ENCODE peak calls at places on chromosome 5, in five cellular contexts. C is sigmoid colon, Y is esophagus squamous epithelium, S is iPS DF 6.9, Q is AG04450. M is an unnamed sample.

GRCh38 chr5:38541174-38541724 is 15.2 kb downstream of the LIFR start:
- DNase-seq in C (no peak), Y (no peak), S (no peak), Q (no peak), M (no peak)

GRCh38 chr5:54658014-54658413 is 140.5 kb downstream of the SNX18 start:
- DNase-seq in C (no peak), Y (no peak), S (no peak), Q (peak; percentile 59), M (peak; percentile 74)

GRCh38 chr5:149608936-149609502 is 27.7 kb downstream of the ARHGEF37 start:
- DNase-seq in C (no peak), Y (no peak), S (no peak), Q (no peak), M (no peak)

GRCh38 chr5:136246632-136247031 is 53.7 kb upstream of the SMIM32 start:
- DNase-seq in C (no peak), Y (no peak), S (no peak), Q (no peak), M (no peak)

GRCh38 chr5:168159425-168159824 is 132.0 kb upstream of the WWC1 start:
- DNase-seq in C (no peak), Y (no peak), S (peak; percentile 47), Q (no peak), M (no peak)

GRCh38 chr5:139388198-139388821 is 1.4 kb downstream of the MZB1 start:
- DNase-seq in C (no peak), Y (no peak), S (no peak), Q (no peak), M (no peak)

GRCh38 chr5:5344051-5344571 is 78.4 kb upstream of the ICE1 start:
- DNase-seq in C (no peak), Y (no peak), S (no peak), Q (no peak), M (no peak)

GRCh38 chr5:141811287-141812155 is 66.7 kb downstream of the PCDH1 start:
- DNase-seq in C (no peak), Y (no peak), S (peak; percentile 78), Q (no peak), M (no peak)

GRCh38 chr5:117486879-117487391 is 912.3 kb upstream of the SEMA6A start:
- DNase-seq in C (no peak), Y (no peak), S (no peak), Q (no peak), M (no peak)

GRCh38 chr5:10933141-10933540 is 172.1 kb upstream of the DAP start:
- DNase-seq in C (no peak), Y (no peak), S (no peak), Q (no peak), M (no peak)

GRCh38 chr5:59099270-59099994 is 516.6 kb downstream of the RAB3C start:
- DNase-seq in C (no peak), Y (no peak), S (no peak), Q (peak; percentile 50), M (peak; percentile 87)

GRCh38 chr5:41695920-41696582 is 174.2 kb downstream of the OXCT1 start:
- DNase-seq in C (no peak), Y (no peak), S (no peak), Q (no peak), M (no peak)

GRCh38 chr5:16642896-16643295 is 26.1 kb upstream of the RETREG1 start:
- DNase-seq in C (no peak), Y (no peak), S (no peak), Q (no peak), M (no peak)

GRCh38 chr5:92391-93220 is 638 bp downstream of the PLEKHG4B start:
- DNase-seq in C (no peak), Y (no peak), S (no peak), Q (no peak), M (no peak)

GRCh38 chr5:73917433-73917832 is 291.4 kb downstream of the ARHGEF28 start:
- DNase-seq in C (no peak), Y (no peak), S (no peak), Q (no peak), M (no peak)

GRCh38 chr5:152542741-152543140 is 137.7 kb upstream of the NMUR2 start:
- DNase-seq in C (no peak), Y (no peak), S (no peak), Q (no peak), M (no peak)

GRCh38 chr5:90173299-90174030 is 236.1 kb downstream of the CETN3 start:
- DNase-seq in C (no peak), Y (no peak), S (no peak), Q (no peak), M (no peak)

GRCh38 chr5:73950441-73950873 is 324.5 kb downstream of the ARHGEF28 start:
- DNase-seq in C (no peak), Y (no peak), S (no peak), Q (no peak), M (no peak)

GRCh38 chr5:176400382-176401156 is 12.0 kb downstream of the HIGD2A start:
- DNase-seq in C (peak; percentile 59), Y (no peak), S (no peak), Q (no peak), M (no peak)

GRCh38 chr5:114387433-114387832 is 25.6 kb downstream of the KCNN2 start:
- DNase-seq in C (no peak), Y (no peak), S (no peak), Q (no peak), M (no peak)

GRCh38 chr5:173920024-173920753 is 32.0 kb downstream of the CPEB4 start:
- DNase-seq in C (no peak), Y (no peak), S (no peak), Q (no peak), M (no peak)

GRCh38 chr5:73188764-73189521 is 15.9 kb downstream of the TMEM174 start:
- DNase-seq in C (no peak), Y (no peak), S (no peak), Q (peak; percentile 26), M (no peak)

GRCh38 chr5:14164764-14165163 is 21.6 kb downstream of the TRIO start:
- DNase-seq in C (no peak), Y (no peak), S (no peak), Q (no peak), M (no peak)

GRCh38 chr5:175478384-175479124 is at the start of gene SFXN1:
- DNase-seq in C (peak; percentile 81), Y (no peak), S (peak; percentile 45), Q (no peak), M (no peak)

GRCh38 chr5:110354896-110355295 is 371.6 kb downstream of the TMEM232 start:
- DNase-seq in C (no peak), Y (no peak), S (no peak), Q (no peak), M (no peak)

GRCh38 chr5:56449071-56449470 is 215.9 kb upstream of the ANKRD55 start:
- DNase-seq in C (no peak), Y (no peak), S (no peak), Q (no peak), M (no peak)

DNA sequence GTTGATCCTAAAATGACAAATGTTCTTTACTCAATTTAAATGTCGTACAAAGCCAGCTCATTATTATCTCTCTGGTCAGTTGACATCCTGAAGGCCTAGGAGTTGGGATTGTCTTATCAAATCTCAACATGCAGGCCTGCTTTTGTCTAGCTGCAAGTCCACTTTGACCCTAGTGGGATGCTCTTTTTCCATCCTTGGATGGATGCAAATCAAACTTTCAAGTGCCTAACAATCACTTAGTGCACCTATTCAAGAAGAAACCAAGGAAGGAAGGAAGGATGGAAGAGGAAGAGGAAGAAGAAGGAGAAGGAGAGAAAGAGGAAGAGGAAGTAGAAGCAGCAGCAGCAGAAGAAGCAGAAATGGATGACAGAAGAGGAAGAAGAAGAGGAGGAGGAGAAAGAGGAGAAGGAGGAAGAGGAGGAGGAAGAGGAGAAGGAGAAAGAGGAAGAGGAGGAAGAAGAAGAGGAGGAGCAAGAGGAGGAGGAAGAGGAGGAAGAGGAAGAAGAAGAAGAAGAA is 109.6 kb downstream of the PIK3R1 start:
- DNase-seq in C (no peak), Y (no peak), S (no peak), Q (no peak), M (no peak)
- H3K27ac ChIP-seq in C (no peak overlapping the region), Y (no peak overlapping the region), S (no peak overlapping the region), Q (no peak overlapping the region), M (no peak overlapping the region)

GRCh38 chr5:145976431-145977155 is 40.2 kb downstream of the SH3RF2 start:
- DNase-seq in C (no peak), Y (no peak), S (no peak), Q (no peak), M (no peak)
- H3K27ac ChIP-seq in C (no peak overlapping the region), Y (peak overlapping the region; percentile 14), S (no peak overlapping the region), Q (no peak overlapping the region), M (peak overlapping the region; percentile 59)

DNA sequence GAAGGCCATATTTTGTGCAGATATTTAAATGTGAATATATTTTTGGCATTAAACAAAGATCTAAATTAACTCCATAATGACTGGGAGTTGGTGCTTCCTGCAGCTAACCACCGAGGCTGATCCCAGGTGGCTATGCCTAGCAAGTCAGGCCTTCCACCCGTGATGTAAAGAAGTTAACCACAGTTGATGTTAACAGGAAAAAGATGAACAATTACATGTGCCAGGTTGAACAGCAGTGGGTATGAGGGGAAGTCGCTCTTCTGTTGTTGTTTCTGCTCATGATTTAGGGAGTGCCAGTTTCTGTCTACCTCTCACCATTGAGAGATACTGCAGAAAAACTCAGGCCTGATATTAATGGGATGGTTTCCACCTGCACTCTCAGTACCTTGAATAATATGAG is 334.3 kb downstream of the EBF1 start:
- DNase-seq in C (no peak), Y (no peak), S (no peak), Q (no peak), M (no peak)
- H3K27ac ChIP-seq in C (no peak overlapping the region), Y (no peak overlapping the region), S (no peak overlapping the region), Q (no peak overlapping the region), M (no peak overlapping the region)

GRCh38 chr5:71872465-71872864 is 153.4 kb downstream of the CARTPT start:
- DNase-seq in C (no peak), Y (no peak), S (no peak), Q (no peak), M (no peak)

GRCh38 chr5:71877511-71877910 is 158.4 kb downstream of the CARTPT start:
- DNase-seq in C (no peak), Y (no peak), S (no peak), Q (no peak), M (no peak)

GRCh38 chr5:71873202-71873601 is 154.1 kb downstream of the CARTPT start:
- DNase-seq in C (no peak), Y (no peak), S (no peak), Q (no peak), M (no peak)

GRCh38 chr5:71874521-71874920 is 155.4 kb downstream of the CARTPT start:
- DNase-seq in C (no peak), Y (no peak), S (no peak), Q (no peak), M (no peak)
- H3K27ac ChIP-seq in C (no peak overlapping the region), Y (no peak overlapping the region), S (no peak overlapping the region), Q (no peak overlapping the region), M (no peak overlapping the region)